ENCODE peak calls at places on chromosomes 12 and 14, in eight cellular contexts. S is cardiac fibroblast, W is H7, V is tibial nerve, M is right atrium auricular region, A is pancreas, E is ovary, L is esophagus squamous epithelium. D is an unnamed sample.

GRCh38 chr12:49659753-49660152 is 36.4 kb downstream of the PRPF40B start:
- DNase-seq in A (no peak), S (no peak), M (no peak), W (no peak), L (no peak), V (no peak), E (no peak), D (no peak)

GRCh38 chr12:92469837-92470236 is 233.0 kb upstream of the PLEKHG7 start:
- DNase-seq in W (no peak), A (no peak), E (peak; percentile 80), L (no peak), V (no peak), S (peak; percentile 20), M (peak; percentile 65), D (peak; percentile 69)

GRCh38 chr14:106691601-106692291 is 1165.4 kb downstream of the TMEM121 start:
- DNase-seq in V (no peak), L (no peak), W (no peak), S (no peak), E (peak; percentile 36), M (no peak), A (no peak), D (no peak)

GRCh38 chr12:71888521-71888920 is 49.0 kb downstream of the TBC1D15 start:
- DNase-seq in M (no peak), S (peak; percentile 8), E (no peak), L (no peak), A (no peak), V (no peak), W (no peak), D (no peak)

GRCh38 chr12:82583756-82584155 is 103.0 kb upstream of the TMTC2 start:
- DNase-seq in W (no peak), S (no peak), A (no peak), V (no peak), L (no peak), M (no peak), E (no peak), D (no peak)

GRCh38 chr12:51217133-51217967 is 512 bp downstream of the POU6F1 start:
- DNase-seq in M (peak; percentile 65), S (peak; percentile 35), W (peak; percentile 94), V (peak; percentile 37), L (no peak), A (peak; percentile 76), E (peak; percentile 80), D (peak; percentile 36)

GRCh38 chr12:121264135-121264534 is 32.4 kb downstream of the CAMKK2 start:
- DNase-seq in W (no peak), M (no peak), L (no peak), V (no peak), A (no peak), S (no peak), E (no peak), D (no peak)

GRCh38 chr12:38905480-38906351 is at the start of gene CPNE8:
- DNase-seq in A (peak; percentile 77), M (peak; percentile 91), V (peak; percentile 66), W (peak; percentile 76), L (peak; percentile 30), E (peak; percentile 84), S (peak; percentile 85), D (peak; percentile 65)

GRCh38 chr12:52515927-52516831 is 4.0 kb downstream of the KRT5 start:
- DNase-seq in E (no peak), M (peak; percentile 51), W (peak; percentile 5), L (no peak), V (no peak), A (no peak), S (peak; percentile 62), D (no peak)

GRCh38 chr12:40980346-40981005 is 207.6 kb upstream of the PDZRN4 start:
- DNase-seq in L (no peak), E (no peak), S (no peak), V (no peak), M (no peak), W (no peak), A (no peak), D (no peak)

GRCh38 chr14:100011568-100012325 is 53.5 kb upstream of the EVL start:
- DNase-seq in E (no peak), M (no peak), S (no peak), L (no peak), W (no peak), A (no peak), V (no peak), D (no peak)

GRCh38 chr14:69152181-69152943 is 557 bp downstream of the DCAF5 start:
- DNase-seq in V (no peak), W (peak; percentile 77), E (no peak), L (no peak), A (peak; percentile 62), M (no peak), S (peak; percentile 56), D (peak; percentile 50)

GRCh38 chr12:50542448-50542847 is 37.7 kb downstream of the DIP2B start:
- DNase-seq in V (no peak), W (no peak), S (no peak), M (no peak), A (no peak), E (no peak), L (no peak), D (no peak)

GRCh38 chr14:71529855-71530254 is 402.4 kb upstream of the RGS6 start:
- DNase-seq in L (no peak), A (no peak), E (no peak), V (no peak), M (peak; percentile 71), S (peak; percentile 85), W (no peak), D (no peak)

GRCh38 chr12:11162494-11162893 is 8.5 kb upstream of the SMIM10L1 start:
- DNase-seq in A (no peak), M (no peak), V (no peak), S (no peak), E (no peak), L (no peak), W (no peak), D (no peak)

GRCh38 chr14:65798216-65798615 is 385.7 kb downstream of the FUT8 start:
- DNase-seq in E (no peak), V (no peak), S (no peak), L (no peak), W (no peak), A (no peak), M (no peak), D (no peak)

GRCh38 chr14:90093942-90094595 is 32.3 kb downstream of the KCNK13 start:
- DNase-seq in L (no peak), A (no peak), M (no peak), S (peak; percentile 49), W (no peak), E (no peak), V (no peak), D (no peak)

GRCh38 chr12:1071182-1071581 is 80.2 kb downstream of the ERC1 start:
- DNase-seq in S (no peak), M (no peak), L (no peak), V (no peak), A (no peak), E (no peak), W (no peak), D (no peak)

GRCh38 chr12:75837700-75838099 is 193.9 kb downstream of the PHLDA1 start:
- DNase-seq in V (no peak), E (no peak), A (no peak), W (no peak), S (no peak), L (no peak), M (no peak), D (no peak)

GRCh38 chr14:57943541-57943940 is 77.6 kb upstream of the SLC35F4 start:
- DNase-seq in A (no peak), W (no peak), V (no peak), L (no peak), M (no peak), E (no peak), S (no peak), D (no peak)
- H3K4me3 ChIP-seq in A (no peak overlapping the region), W (no peak overlapping the region), V (no peak overlapping the region), L (no peak overlapping the region), M (no peak overlapping the region), E (no peak overlapping the region), S (no peak overlapping the region), D (no peak overlapping the region)

GRCh38 chr14:92651793-92652382 is 96.5 kb downstream of the LGMN start:
- DNase-seq in W (no peak), E (peak; percentile 43), S (no peak), A (peak; percentile 48), M (no peak), V (peak; percentile 34), L (no peak), D (peak; percentile 40)

GRCh38 chr14:92654206-92654901 is 94.1 kb downstream of the LGMN start:
- DNase-seq in E (no peak), A (no peak), L (no peak), S (no peak), V (no peak), W (no peak), M (no peak), D (no peak)

GRCh38 chr14:92651106-92651792 is 97.2 kb downstream of the LGMN start:
- DNase-seq in W (peak; percentile 59), A (peak; percentile 42), M (no peak), V (no peak), S (no peak), L (no peak), E (no peak), D (no peak)

GRCh38 chr14:92652413-92653151 is 95.8 kb downstream of the LGMN start:
- DNase-seq in L (no peak), E (no peak), V (no peak), M (no peak), A (no peak), S (no peak), W (no peak), D (no peak)

GRCh38 chr14:92653162-92653651 is 95.2 kb downstream of the LGMN start:
- DNase-seq in V (no peak), M (no peak), E (no peak), L (no peak), S (no peak), A (no peak), W (no peak), D (no peak)
- H3K4me3 ChIP-seq in V (peak overlapping the region; percentile 9), M (no peak overlapping the region), E (no peak overlapping the region), L (peak overlapping the region; percentile 19), S (no peak overlapping the region), A (peak overlapping the region; percentile 29), W (no peak overlapping the region), D (peak overlapping the region; percentile 31)

DNA sequence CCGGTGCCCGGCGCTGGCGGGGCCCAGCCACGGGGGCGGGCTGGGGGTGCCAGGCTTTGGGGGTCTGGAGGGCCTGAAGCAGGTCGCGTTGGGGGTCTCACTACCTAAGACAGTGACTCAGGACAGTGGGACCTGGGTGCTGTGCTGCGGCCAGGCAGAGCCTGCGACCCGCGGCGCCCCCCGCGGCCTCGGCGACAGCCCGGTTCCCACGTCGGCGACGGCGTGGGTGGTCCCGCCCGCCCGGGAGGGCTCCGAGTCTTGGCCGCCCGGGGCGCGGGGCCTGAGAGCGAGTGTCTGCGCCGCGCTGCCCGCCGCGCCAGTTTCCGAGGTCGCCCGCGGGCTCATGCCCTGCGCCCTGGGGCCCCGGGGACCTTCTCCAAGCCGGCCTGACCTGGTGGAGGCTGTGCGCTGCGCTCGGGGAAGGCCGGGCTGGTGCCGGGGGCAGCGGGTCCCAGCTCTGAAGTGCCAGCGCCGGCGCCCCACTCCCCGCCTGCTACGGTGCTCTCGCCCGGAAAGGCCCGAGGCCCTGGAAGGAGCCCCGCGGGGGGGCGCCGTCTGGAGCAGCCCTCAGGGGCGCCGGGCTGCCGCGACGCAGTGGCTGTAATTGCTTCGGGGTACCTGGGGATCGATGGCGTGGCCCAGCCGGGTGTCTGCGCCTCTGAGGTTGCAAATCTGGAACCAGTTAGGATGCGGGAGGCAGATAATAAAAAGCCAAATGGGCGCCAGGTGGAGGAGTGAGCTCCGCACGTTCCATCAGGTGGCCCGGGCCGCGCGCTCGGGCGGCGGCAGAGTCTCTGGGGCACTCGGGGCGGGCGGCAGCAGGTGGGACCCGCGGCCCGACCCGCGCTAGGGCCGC is 102.5 kb upstream of the DIO3 start:
- DNase-seq in L (no peak), E (peak; percentile 61), W (peak; percentile 80), A (no peak), S (no peak), V (no peak), M (no peak), D (no peak)
- H3K4me3 ChIP-seq in L (no peak overlapping the region), E (peak overlapping the region; percentile 10), W (peak overlapping the region; percentile 25), A (peak overlapping the region; percentile 43), S (no peak overlapping the region), V (no peak overlapping the region), M (no peak overlapping the region), D (no peak overlapping the region)

GRCh38 chr12:48107252-48107613 is 1.4 kb upstream of the SENP1 start:
- DNase-seq in M (no peak), E (no peak), S (no peak), V (no peak), A (no peak), W (no peak), L (no peak), D (no peak)
- H3K4me3 ChIP-seq in M (no peak overlapping the region), E (no peak overlapping the region), S (no peak overlapping the region), V (no peak overlapping the region), A (no peak overlapping the region), W (no peak overlapping the region), L (no peak overlapping the region), D (no peak overlapping the region)

D was measured in gastrocnemius medialis.